ENCODE peak calls at places on chromosome 3, in ten cellular contexts. O is GM10248; I is lower lobe of right lung; A is kidney tubule cell; H is activated CD4-positive, alpha-beta T cell treated with anti-CD3 and anti-CD28 coated beads for 36 hours; C is CD4-positive, alpha-beta memory T cell; L is hepatocyte; F is activated T-helper 9 cell treated with anti-CD3 and anti-CD28 coated beads, Interleukin-2, amount 50 U/mL, for 16 hours; M is stimulated activated CD8-positive, alpha-beta memory T cell treated with anti-CD3 and anti-CD28 coated beads, Interleukin-4, amount 100 ng/mL, for 48 hours; Y is lower leg skin. D is an unnamed sample.

GRCh38 chr3:46829699-46830208 is 33.5 kb downstream of the MYL3 start:
- DNase-seq in L (no peak), M (peak), H (peak), O (peak), C (no peak), Y (no peak), I (no peak), F (no peak), A (no peak), D (no peak)

GRCh38 chr3:86772699-86773098 is 218.2 kb downstream of the VGLL3 start:
- DNase-seq in L (no peak), F (no peak), A (no peak), M (no peak), I (no peak), H (no peak), C (no peak), O (no peak), Y (no peak), D (no peak)

GRCh38 chr3:64859625-64860590 is 172.1 kb upstream of the ADAMTS9 start:
- DNase-seq in H (no peak), L (no peak), O (no peak), A (peak), F (no peak), Y (no peak), I (no peak), M (no peak), C (no peak), D (no peak)

GRCh38 chr3:103937094-103937493 is 1429.6 kb upstream of the ALCAM start:
- DNase-seq in C (no peak), Y (no peak), L (no peak), O (no peak), H (no peak), A (no peak), M (no peak), I (no peak), F (no peak), D (no peak)

GRCh38 chr3:129777806-129778205 is 115.7 kb downstream of the TMCC1 start:
- DNase-seq in A (no peak), O (no peak), F (no peak), L (no peak), Y (no peak), M (no peak), H (no peak), C (no peak), I (no peak), D (no peak)

GRCh38 chr3:44476181-44476599 is 1.3 kb downstream of the ZNF445 start:
- DNase-seq in Y (no peak), L (no peak), C (no peak), F (no peak), I (no peak), M (no peak), H (peak), O (no peak), A (peak), D (no peak)

GRCh38 chr3:69542265-69543079 is 156.6 kb upstream of the FRMD4B start:
- DNase-seq in L (peak), I (peak), H (peak), A (no peak), O (no peak), C (no peak), F (no peak), M (no peak), Y (no peak), D (peak)

GRCh38 chr3:101635954-101636798 is 40.8 kb downstream of the ZBTB11 start:
- DNase-seq in L (peak), M (peak), I (peak), F (peak), H (peak), A (peak), O (peak), C (peak), Y (peak), D (no peak)

GRCh38 chr3:107208100-107208499 is 169.1 kb upstream of the CCDC54 start:
- DNase-seq in C (no peak), Y (peak), O (no peak), I (no peak), L (peak), H (no peak), A (peak), M (no peak), F (no peak), D (no peak)

GRCh38 chr3:133589503-133589902 is 16.0 kb downstream of the CDV3 start:
- DNase-seq in F (no peak), Y (no peak), I (no peak), L (no peak), A (no peak), O (no peak), C (no peak), M (no peak), H (no peak), D (no peak)

GRCh38 chr3:120160050-120160449 is 65.8 kb upstream of the GSK3B start:
- DNase-seq in F (no peak), C (no peak), Y (peak), M (no peak), A (peak), O (no peak), L (peak), I (peak), H (no peak), D (no peak)

GRCh38 chr3:138356666-138357409 is 8.5 kb downstream of the MRAS start:
- DNase-seq in L (no peak), C (no peak), M (no peak), A (no peak), Y (no peak), H (no peak), I (no peak), F (no peak), O (no peak), D (peak)

GRCh38 chr3:194741916-194742315 is 56.2 kb downstream of the FAM43A start:
- DNase-seq in H (no peak), L (no peak), C (no peak), O (no peak), I (no peak), F (no peak), A (no peak), Y (no peak), M (no peak), D (no peak)

GRCh38 chr3:16550676-16551341 is 37.3 kb upstream of the RFTN1 start:
- DNase-seq in A (peak), O (peak), H (peak), L (peak), I (no peak), M (peak), C (peak), F (peak), Y (peak), D (peak)

GRCh38 chr3:47016934-47017435 is 37.5 kb downstream of the NBEAL2 start:
- DNase-seq in C (no peak), O (peak), I (no peak), F (no peak), H (peak), M (peak), Y (no peak), L (no peak), A (peak), D (no peak)

GRCh38 chr3:8619548-8619947 is 25.1 kb downstream of the SSUH2 start:
- DNase-seq in M (no peak), I (no peak), A (peak), Y (no peak), H (no peak), L (peak), O (no peak), F (no peak), C (no peak), D (no peak)

GRCh38 chr3:156206157-156206556 is 85.8 kb downstream of the KCNAB1 start:
- DNase-seq in L (no peak), I (no peak), Y (no peak), M (no peak), O (no peak), C (no peak), A (peak), F (no peak), H (no peak), D (no peak)

GRCh38 chr3:170740726-170741591 is 129.0 kb downstream of the RPL22L1 start:
- DNase-seq in O (no peak), A (peak), I (no peak), C (no peak), M (no peak), H (no peak), F (no peak), L (peak), Y (peak), D (peak)

GRCh38 chr3:110623571-110623970 is 448.0 kb upstream of the NECTIN3 start:
- DNase-seq in I (no peak), Y (no peak), O (no peak), L (no peak), A (peak), F (no peak), C (no peak), M (no peak), H (no peak), D (no peak)

GRCh38 chr3:31530039-31530983 is 2.4 kb upstream of the STT3B start:
- DNase-seq in C (no peak), Y (no peak), O (no peak), F (no peak), H (no peak), A (no peak), I (no peak), L (no peak), M (no peak), D (no peak)

GRCh38 chr3:149442845-149443544 is 31.5 kb upstream of the TM4SF4 start:
- DNase-seq in C (no peak), Y (no peak), F (no peak), A (peak), M (no peak), H (no peak), I (no peak), L (no peak), O (no peak), D (no peak)

GRCh38 chr3:187807086-187807862 is 62.0 kb upstream of the BCL6 start:
- DNase-seq in A (peak), L (peak), Y (no peak), M (peak), F (peak), C (no peak), I (no peak), O (no peak), H (peak), D (no peak)

GRCh38 chr3:55089211-55089610 is 161.4 kb upstream of the LRTM1 start:
- DNase-seq in M (no peak), Y (no peak), F (no peak), H (no peak), O (no peak), L (no peak), C (no peak), I (no peak), A (peak), D (no peak)

GRCh38 chr3:171559586-171559985 is 99.4 kb upstream of the TNIK start:
- DNase-seq in O (no peak), Y (no peak), A (no peak), H (no peak), F (no peak), M (no peak), L (no peak), I (no peak), C (no peak), D (no peak)

GRCh38 chr3:17091895-17092294 is 207.1 kb downstream of the PLCL2 start:
- DNase-seq in A (no peak), L (no peak), O (no peak), H (no peak), Y (no peak), I (no peak), C (no peak), M (no peak), F (no peak), D (no peak)

GRCh38 chr3:16181361-16181760 is 6.9 kb downstream of the GALNT15 start:
- DNase-seq in I (peak), M (no peak), L (no peak), O (no peak), H (no peak), C (no peak), Y (peak), F (no peak), A (no peak), D (no peak)

GRCh38 chr3:184740509-184741258 is 28.8 kb upstream of the MAGEF1 start:
- DNase-seq in M (peak), C (no peak), H (peak), F (no peak), Y (no peak), A (peak), I (no peak), L (no peak), O (no peak), D (no peak)

GRCh38 chr3:65402597-65402996 is 636.1 kb downstream of the MAGI1 start:
- DNase-seq in A (peak), M (no peak), L (no peak), Y (no peak), H (no peak), F (no peak), O (no peak), I (no peak), C (no peak), D (no peak)

GRCh38 chr3:7270731-7271130 is 409.8 kb downstream of the GRM7 start:
- DNase-seq in M (no peak), I (no peak), O (no peak), L (no peak), Y (no peak), F (no peak), C (no peak), A (no peak), H (no peak), D (no peak)

GRCh38 chr3:12340506-12340905 is 51.6 kb downstream of the PPARG start:
- DNase-seq in A (no peak), F (no peak), O (no peak), M (no peak), Y (no peak), L (no peak), I (no peak), H (no peak), C (no peak), D (no peak)

GRCh38 chr3:32405155-32405554 is 13.5 kb downstream of the CMTM7 start:
- DNase-seq in M (no peak), O (no peak), F (no peak), I (no peak), C (no peak), Y (no peak), L (no peak), H (no peak), A (no peak), D (no peak)

GRCh38 chr3:134008630-134009156 is 21.0 kb downstream of the SLCO2A1 start:
- DNase-seq in C (no peak), H (no peak), M (no peak), F (no peak), O (no peak), L (no peak), Y (no peak), A (peak), I (no peak), D (no peak)

GRCh38 chr3:46965151-46965550 is 11.4 kb downstream of the CCDC12 start:
- DNase-seq in H (peak), O (no peak), C (no peak), M (no peak), A (no peak), L (no peak), Y (no peak), F (no peak), I (no peak), D (no peak)